ENCODE peak calls at places on chromosome 13, in four cellular contexts. N, A, O and X are unnamed samples.

GRCh38 chr13:26529441-26529840 is 28.0 kb upstream of the WASF3 start:
- DNase-seq in N (peak; percentile 70), A (peak; percentile 8), O (peak; percentile 74), X (no peak)

GRCh38 chr13:32530841-32531253 is 7.7 kb downstream of the N4BP2L2 start:
- DNase-seq in N (no peak), A (peak; percentile 27), O (no peak), X (no peak)

GRCh38 chr13:25911020-25911419 is 140.8 kb downstream of the SHISA2 start:
- DNase-seq in N (no peak), A (no peak), O (no peak), X (no peak)

GRCh38 chr13:110106726-110107125 is 200.2 kb downstream of the COL4A1 start:
- DNase-seq in N (peak; percentile 84), A (no peak), O (no peak), X (no peak)

GRCh38 chr13:111948281-111948680 is 118.7 kb upstream of the SOX1 start:
- DNase-seq in N (no peak), A (no peak), O (no peak), X (no peak)

GRCh38 chr13:51832471-51833152 is 12.4 kb downstream of the TMEM272 start:
- DNase-seq in N (no peak), A (peak; percentile 51), O (peak; percentile 26), X (no peak)

GRCh38 chr13:95160112-95160906 is 140.9 kb downstream of the ABCC4 start:
- DNase-seq in N (no peak), A (no peak), O (no peak), X (no peak)

GRCh38 chr13:49791214-49791752 is 1.2 kb downstream of the KPNA3 start:
- DNase-seq in N (no peak), A (peak; percentile 55), O (peak; percentile 29), X (no peak)

GRCh38 chr13:111270765-111271164 is 49.7 kb upstream of the TEX29 start:
- DNase-seq in N (no peak), A (no peak), O (no peak), X (no peak)

GRCh38 chr13:42996584-42996983 is 4.5 kb upstream of the EPSTI1 start:
- DNase-seq in N (no peak), A (no peak), O (no peak), X (no peak)

GRCh38 chr13:30607908-30608307 is 9.8 kb upstream of the USPL1 start:
- DNase-seq in N (no peak), A (no peak), O (peak; percentile 76), X (no peak)

GRCh38 chr13:52600666-52601065 is 41.6 kb upstream of the HNRNPA1L2 start:
- DNase-seq in N (no peak), A (no peak), O (no peak), X (no peak)

GRCh38 chr13:24564881-24565280 is 52.3 kb upstream of the PARP4 start:
- DNase-seq in N (no peak), A (no peak), O (no peak), X (no peak)
- H3K4me1 ChIP-seq in N (no peaks in the 10 kb centered on the region), A (no peaks in the 10 kb centered on the region), O (peaks cover 9% of the 10 kb centered on the region), X (no peaks in the 10 kb centered on the region)

DNA sequence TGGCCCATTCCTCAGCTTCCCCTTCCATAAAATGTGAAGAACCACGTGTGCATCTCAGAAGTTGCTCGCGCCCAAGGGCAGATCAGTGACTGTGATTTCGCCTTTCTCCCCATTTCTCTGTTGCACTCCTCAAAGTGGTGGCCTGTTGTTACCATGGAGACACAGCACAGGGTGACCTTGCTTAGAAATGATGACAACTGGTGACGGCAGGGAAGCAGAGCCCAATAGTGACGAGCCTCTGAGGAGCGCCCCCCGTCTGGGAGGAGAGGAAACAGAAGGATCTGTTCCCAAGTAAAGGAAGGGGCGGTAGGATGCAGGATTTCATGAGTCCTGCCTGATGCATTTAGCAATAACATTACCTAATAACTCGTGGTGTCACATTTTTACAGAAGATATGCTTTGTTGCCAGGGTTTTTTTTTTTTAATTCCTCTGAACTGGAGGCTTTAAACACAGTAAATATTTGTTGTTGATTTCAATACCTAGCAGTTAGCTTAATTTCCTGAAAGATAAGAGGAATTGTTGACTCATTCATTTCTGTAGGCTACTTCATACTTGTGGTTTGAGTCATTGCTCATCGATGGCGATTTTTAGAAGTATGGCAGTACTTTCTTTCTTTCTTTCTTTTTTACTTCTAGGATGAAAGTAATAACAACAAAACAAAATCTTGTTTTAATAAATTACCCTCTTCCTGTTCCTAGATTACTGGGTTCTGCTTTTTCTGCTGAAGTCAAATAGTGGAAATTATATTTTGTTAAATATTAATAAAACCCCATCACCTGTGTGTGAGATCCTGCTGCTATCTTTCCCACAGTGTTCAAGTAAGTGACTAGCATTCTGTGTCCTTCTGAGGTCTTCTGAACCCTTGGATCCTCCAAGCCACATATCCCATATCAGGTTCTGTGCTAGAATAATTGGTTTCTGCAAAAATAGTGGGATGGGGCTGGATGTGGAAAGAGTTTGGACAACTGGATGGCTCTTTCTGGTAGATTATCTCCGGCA is 36.0 kb downstream of the MBNL2 start:
- DNase-seq in N (peak; percentile 74), A (peak; percentile 91), O (no peak), X (peak; percentile 89)
- H3K4me1 ChIP-seq in N (peaks cover 47% of the 10 kb centered on the region), A (peaks cover 77% of the 10 kb centered on the region), O (no peaks in the 10 kb centered on the region), X (peaks cover 32% of the 10 kb centered on the region)

DNA sequence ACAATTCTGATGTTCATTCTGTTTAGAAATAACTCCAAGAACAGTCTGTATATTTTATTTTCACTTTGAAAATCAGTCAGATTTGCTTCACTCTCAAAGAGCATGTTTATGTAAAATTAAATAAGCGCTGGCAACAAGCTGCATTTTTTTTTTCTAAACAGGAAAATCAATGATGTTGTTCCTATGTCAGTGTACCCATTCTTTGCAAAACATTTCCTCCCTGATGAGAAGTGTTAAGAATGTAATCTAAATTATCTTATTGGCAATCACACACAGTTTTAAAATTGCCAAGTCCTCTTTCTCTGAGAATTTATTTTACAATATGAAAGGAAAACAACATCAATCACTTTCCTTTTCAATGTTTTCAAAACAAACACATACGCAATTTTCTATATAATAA is 333.8 kb downstream of the KCTD12 start:
- DNase-seq in N (no peak), A (no peak), O (no peak), X (no peak)
- H3K4me1 ChIP-seq in N (no peaks in the 10 kb centered on the region), A (no peaks in the 10 kb centered on the region), O (no peaks in the 10 kb centered on the region), X (no peaks in the 10 kb centered on the region)

DNA sequence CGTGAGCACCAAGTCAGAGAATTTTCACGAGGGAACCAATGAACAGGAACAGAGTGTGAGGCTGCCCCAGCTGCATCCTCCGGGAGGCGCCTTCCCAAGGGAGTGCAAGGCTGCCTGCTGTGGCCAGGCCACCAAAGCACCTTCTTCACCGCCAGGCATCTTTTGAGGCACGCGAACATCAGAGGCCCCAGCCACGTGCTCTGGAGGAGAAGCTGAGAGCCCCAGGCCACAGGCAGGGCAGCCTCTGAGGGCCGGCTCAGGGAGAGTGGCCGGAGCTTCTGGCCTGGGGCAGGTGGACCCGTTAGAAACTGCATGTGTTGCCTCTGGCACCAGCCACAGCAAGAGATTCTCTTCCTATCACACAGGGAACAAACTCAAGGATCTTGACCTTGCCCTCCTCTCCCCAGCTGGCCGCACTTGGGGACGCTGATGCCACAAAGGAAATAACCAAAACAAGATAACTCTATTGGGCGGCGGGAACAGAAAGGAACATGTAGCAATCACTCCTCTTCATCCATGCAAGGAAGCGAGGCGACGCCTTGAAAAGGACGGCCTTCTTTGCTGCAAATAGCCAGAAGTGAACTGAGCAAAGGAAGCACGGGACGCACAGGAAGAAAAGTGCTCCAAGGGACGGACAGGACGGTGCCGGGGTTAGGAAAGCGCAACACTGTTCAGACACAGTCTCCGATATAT is 19.9 kb downstream of the GAS6 start:
- DNase-seq in N (peak; percentile 53), A (no peak), O (no peak), X (peak; percentile 58)
- H3K4me1 ChIP-seq in N (peaks cover 13% of the 10 kb centered on the region), A (peaks cover 31% of the 10 kb centered on the region), O (peaks cover 30% of the 10 kb centered on the region), X (peaks cover 10% of the 10 kb centered on the region)

DNA sequence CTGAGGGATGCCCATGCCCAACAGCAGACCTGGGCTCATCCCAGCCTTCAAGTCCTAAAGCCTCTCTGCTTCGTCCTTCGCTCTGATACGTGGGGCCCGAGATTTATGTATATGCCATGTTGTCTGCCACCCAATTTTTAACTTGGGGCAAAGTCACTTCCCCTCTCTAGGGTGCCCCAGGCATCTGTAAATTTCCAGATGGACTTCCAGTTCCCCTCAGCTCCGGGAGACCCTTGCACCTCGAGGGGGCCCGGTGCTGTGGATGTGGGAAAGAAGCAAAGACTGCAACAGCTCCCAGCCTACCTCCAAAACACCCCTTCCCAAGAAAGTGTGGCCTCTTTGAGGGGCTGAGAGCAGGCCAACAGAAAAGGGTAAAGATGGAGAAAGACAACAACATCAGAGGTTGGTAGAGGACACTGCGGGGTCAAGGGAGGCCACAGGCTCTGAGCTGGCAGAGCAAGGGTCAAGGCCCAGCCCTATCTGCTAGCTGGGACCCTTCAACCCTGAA is 97.4 kb downstream of the STK24 start:
- DNase-seq in N (no peak), A (no peak), O (no peak), X (no peak)
- H3K4me1 ChIP-seq in N (peaks cover 27% of the 10 kb centered on the region), A (peaks cover 67% of the 10 kb centered on the region), O (peaks cover 38% of the 10 kb centered on the region), X (peaks cover 42% of the 10 kb centered on the region)

GRCh38 chr13:46168341-46168740 is 13.6 kb downstream of the LCP1 start:
- DNase-seq in N (peak; percentile 46), A (peak; percentile 52), O (no peak), X (no peak)
- H3K4me1 ChIP-seq in N (peaks cover 4% of the 10 kb centered on the region), A (no peaks in the 10 kb centered on the region), O (peaks cover 68% of the 10 kb centered on the region), X (peaks cover 2% of the 10 kb centered on the region)

GRCh38 chr13:46529509-46529908 is 23.5 kb upstream of the LRCH1 start:
- DNase-seq in N (no peak), A (no peak), O (no peak), X (no peak)
- H3K4me1 ChIP-seq in N (peaks cover 2% of the 10 kb centered on the region), A (no peaks in the 10 kb centered on the region), O (peaks cover 10% of the 10 kb centered on the region), X (no peaks in the 10 kb centered on the region)

DNA sequence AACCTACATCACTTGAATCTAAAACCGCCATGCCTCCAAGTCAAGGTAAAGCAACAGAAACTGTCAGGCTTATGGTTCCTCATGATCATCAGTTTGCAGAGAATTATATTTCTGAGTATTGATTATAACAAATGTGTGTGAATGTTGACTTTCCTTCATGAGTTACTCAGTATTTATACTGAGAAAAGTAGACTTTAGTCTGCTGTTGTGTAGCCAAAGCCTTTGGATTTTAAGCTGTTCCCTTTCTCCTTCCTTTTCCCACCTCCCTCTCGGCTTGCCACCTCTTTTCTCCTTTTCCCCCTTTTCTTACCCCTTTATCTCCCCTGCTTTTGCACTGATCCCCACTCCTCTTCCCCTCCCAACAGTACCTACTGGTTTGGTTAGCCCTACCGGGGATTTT is 20.7 kb upstream of the GPR18 start:
- DNase-seq in N (no peak), A (no peak), O (no peak), X (no peak)
- H3K4me1 ChIP-seq in N (peaks cover 4% of the 10 kb centered on the region), A (no peaks in the 10 kb centered on the region), O (peaks cover 23% of the 10 kb centered on the region), X (no peaks in the 10 kb centered on the region)

DNA sequence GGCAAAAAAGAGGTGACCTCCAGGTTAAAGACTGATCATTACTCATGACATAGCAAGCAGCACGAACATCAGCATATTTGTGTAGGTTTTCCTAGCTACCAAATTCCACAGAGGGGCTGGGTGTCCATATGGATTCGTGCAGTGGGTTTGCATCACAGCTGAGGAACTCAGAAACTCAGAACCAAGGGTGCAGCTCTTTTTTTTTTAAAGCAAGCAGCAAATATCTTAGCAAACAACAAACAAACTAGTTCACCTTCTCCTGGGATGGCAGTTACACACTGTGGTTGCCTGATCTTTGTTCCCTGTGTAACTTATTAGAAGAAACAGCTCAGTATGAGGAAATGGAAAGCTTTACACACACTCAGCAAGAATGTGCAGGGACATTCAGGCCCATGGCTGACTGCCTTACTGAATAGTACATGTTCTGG is 4.1 kb downstream of the NDFIP2 start:
- DNase-seq in N (no peak), A (peak; percentile 80), O (peak; percentile 44), X (no peak)
- H3K4me1 ChIP-seq in N (no peaks in the 10 kb centered on the region), A (peaks cover 59% of the 10 kb centered on the region), O (peaks cover 82% of the 10 kb centered on the region), X (peaks cover 18% of the 10 kb centered on the region)